ENCODE peak calls at places on chromosome 10, in ten cellular contexts. H, N, P, Z, U, Y, M, C, S and K are unnamed samples.

GRCh38 chr10:132370426-132371340 is 26.3 kb upstream of the PWWP2B start:
- DNase-seq in H (no peak), N (no peak), P (no peak), Z (no peak), U (no peak), Y (no peak), M (no peak), C (no peak), S (no peak), K (no peak)

GRCh38 chr10:43407148-43407575 is 1.8 kb downstream of the HNRNPF start:
- DNase-seq in H (peak; percentile 66), N (no peak), P (peak; percentile 51), Z (peak; percentile 3), U (peak; percentile 44), Y (peak; percentile 68), M (no peak), C (peak; percentile 79), S (no peak), K (peak; percentile 58)

GRCh38 chr10:131891196-131891928 is 9.4 kb upstream of the PPP2R2D start:
- DNase-seq in H (no peak), N (peak; percentile 79), P (peak; percentile 77), Z (no peak), U (peak; percentile 35), Y (peak; percentile 41), M (no peak), C (no peak), S (no peak), K (no peak)

GRCh38 chr10:104406715-104407517 is 53.3 kb downstream of the CFAP58 start:
- DNase-seq in H (peak; percentile 37), N (peak; percentile 48), P (no peak), Z (no peak), U (peak; percentile 27), Y (no peak), M (peak; percentile 48), C (peak; percentile 9), S (peak; percentile 67), K (peak; percentile 74)

GRCh38 chr10:47090903-47091302 is 179.7 kb downstream of the PTPN20 start:
- DNase-seq in H (no peak), N (no peak), P (no peak), Z (no peak), U (no peak), Y (no peak), M (no peak), C (no peak), S (no peak), K (peak; percentile 43)

GRCh38 chr10:3099291-3100092 is 32.1 kb downstream of the PFKP start:
- DNase-seq in H (no peak), N (peak; percentile 29), P (no peak), Z (no peak), U (peak; percentile 81), Y (no peak), M (peak; percentile 50), C (peak; percentile 42), S (peak; percentile 93), K (peak; percentile 87)

GRCh38 chr10:77889277-77889903 is 37.2 kb downstream of the DLG5 start:
- DNase-seq in H (no peak), N (no peak), P (no peak), Z (peak; percentile 11), U (peak; percentile 72), Y (no peak), M (peak; percentile 28), C (no peak), S (no peak), K (no peak)

GRCh38 chr10:121593267-121593666 is 5.0 kb downstream of the FGFR2 start:
- DNase-seq in H (no peak), N (no peak), P (no peak), Z (no peak), U (no peak), Y (no peak), M (no peak), C (no peak), S (no peak), K (no peak)

GRCh38 chr10:323651-324293 is 188.5 kb downstream of the ZMYND11 start:
- DNase-seq in H (no peak), N (peak; percentile 98), P (peak; percentile 91), Z (no peak), U (peak; percentile 87), Y (no peak), M (peak; percentile 97), C (peak; percentile 93), S (peak; percentile 97), K (peak; percentile 97)